ENCODE peak calls at places on chromosomes 4 and X, in five cellular contexts. V is lung, L is aorta, M is colonic mucosa, E is right cardiac atrium. J is an unnamed sample.
A peak's percentile ranks its signal among the peaks of the same experiment; 100 is the strongest.

GRCh38 chrX:136577562-136577961 is 45.5 kb downstream of the VGLL1 start:
- DNase-seq in V (peak; percentile 41), L (peak; percentile 58), M (peak; percentile 41), E (peak; percentile 82), J (peak; percentile 51)

GRCh38 chrX:8364369-8365141 is 100.1 kb upstream of the VCX3B start:
- DNase-seq in V (no peak), L (no peak), M (no peak), E (peak; percentile 50), J (no peak)

GRCh38 chrX:123357941-123358340 is 173.9 kb downstream of the GRIA3 start:
- DNase-seq in V (no peak), L (no peak), M (no peak), E (no peak), J (no peak)

GRCh38 chrX:67692246-67692645 is 148.4 kb downstream of the AR start:
- DNase-seq in V (no peak), L (no peak), M (no peak), E (no peak), J (no peak)

GRCh38 chrX:150506486-150506885 is 61.9 kb upstream of the MTM1 start:
- DNase-seq in V (no peak), L (no peak), M (no peak), E (no peak), J (no peak)

GRCh38 chr4:82519776-82520175 is 42.0 kb downstream of the TMEM150C start:
- DNase-seq in V (no peak), L (no peak), M (no peak), E (no peak), J (no peak)

GRCh38 chrX:16869393-16870094 is 618 bp downstream of the RBBP7 start:
- DNase-seq in V (no peak), L (peak; percentile 60), M (peak; percentile 23), E (no peak), J (no peak)

GRCh38 chr4:56261027-56261426 is 126.3 kb downstream of the AASDH start:
- DNase-seq in V (no peak), L (no peak), M (no peak), E (no peak), J (no peak)

GRCh38 chrX:45164995-45165394 is 35.7 kb downstream of the DIPK2B start:
- DNase-seq in V (no peak), L (no peak), M (no peak), E (no peak), J (no peak)

GRCh38 chr4:10104991-10105276 is 11.7 kb downstream of the WDR1 start:
- DNase-seq in V (no peak), L (no peak), M (no peak), E (no peak), J (no peak)
- H3K27ac ChIP-seq in V (peak overlapping the region; percentile 65), L (peak overlapping the region; percentile 69), M (peak overlapping the region; percentile 47), E (peak overlapping the region; percentile 39), J (peak overlapping the region; percentile 35)

GRCh38 chr4:166012129-166013078 is 139.4 kb downstream of the TLL1 start:
- DNase-seq in V (no peak), L (no peak), M (no peak), E (no peak), J (no peak)
- H3K27ac ChIP-seq in V (no peak overlapping the region), L (no peak overlapping the region), M (no peak overlapping the region), E (no peak overlapping the region), J (no peak overlapping the region)

GRCh38 chr4:186695392-186695791 is 28.3 kb downstream of the FAT1 start:
- DNase-seq in V (no peak), L (no peak), M (no peak), E (no peak), J (no peak)
- H3K27ac ChIP-seq in V (peak overlapping the region; percentile 80), L (no peak overlapping the region), M (no peak overlapping the region), E (peak overlapping the region; percentile 59), J (no peak overlapping the region)

GRCh38 chrX:12958461-12958860 is 16.4 kb upstream of the TMSB4X start:
- DNase-seq in V (no peak), L (no peak), M (no peak), E (no peak), J (no peak)

GRCh38 chrX:12958059-12958458 is 16.9 kb upstream of the TMSB4X start:
- DNase-seq in V (no peak), L (no peak), M (no peak), E (no peak), J (no peak)

GRCh38 chrX:12962041-12962504 is 12.8 kb upstream of the TMSB4X start:
- DNase-seq in V (no peak), L (no peak), M (no peak), E (no peak), J (no peak)

GRCh38 chrX:12965390-12965940 is 9.4 kb upstream of the TMSB4X start:
- DNase-seq in V (no peak), L (no peak), M (no peak), E (no peak), J (no peak)

DNA sequence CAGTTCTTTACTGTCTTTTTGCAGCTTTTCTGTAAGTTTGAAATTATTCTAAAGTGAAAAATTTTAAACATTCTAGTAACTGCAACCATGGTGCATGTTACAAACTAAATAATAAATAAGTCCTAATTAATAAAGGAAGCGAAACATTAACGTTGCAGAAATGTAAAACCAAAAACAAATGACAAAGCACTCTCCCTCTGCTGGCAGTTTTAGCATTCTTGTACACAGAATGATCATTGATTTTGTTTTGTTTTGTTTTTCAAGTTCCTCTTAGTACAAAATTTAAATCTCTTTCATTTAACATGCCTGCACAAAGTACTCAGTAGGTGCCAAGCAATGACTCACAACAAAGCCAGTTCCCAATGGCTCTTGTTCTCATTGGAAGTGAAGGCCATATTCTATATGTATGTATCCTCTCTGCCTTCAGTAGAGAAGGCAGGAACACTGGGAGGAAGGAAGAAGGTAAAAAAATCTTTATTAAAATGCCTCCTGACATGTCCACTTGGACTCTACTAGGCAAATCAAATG is 13.7 kb upstream of the TMSB4X start:
- DNase-seq in V (no peak), L (no peak), M (no peak), E (no peak), J (no peak)
- H3K27ac ChIP-seq in V (no peak overlapping the region), L (no peak overlapping the region), M (no peak overlapping the region), E (no peak overlapping the region), J (peak overlapping the region; percentile 30)

DNA sequence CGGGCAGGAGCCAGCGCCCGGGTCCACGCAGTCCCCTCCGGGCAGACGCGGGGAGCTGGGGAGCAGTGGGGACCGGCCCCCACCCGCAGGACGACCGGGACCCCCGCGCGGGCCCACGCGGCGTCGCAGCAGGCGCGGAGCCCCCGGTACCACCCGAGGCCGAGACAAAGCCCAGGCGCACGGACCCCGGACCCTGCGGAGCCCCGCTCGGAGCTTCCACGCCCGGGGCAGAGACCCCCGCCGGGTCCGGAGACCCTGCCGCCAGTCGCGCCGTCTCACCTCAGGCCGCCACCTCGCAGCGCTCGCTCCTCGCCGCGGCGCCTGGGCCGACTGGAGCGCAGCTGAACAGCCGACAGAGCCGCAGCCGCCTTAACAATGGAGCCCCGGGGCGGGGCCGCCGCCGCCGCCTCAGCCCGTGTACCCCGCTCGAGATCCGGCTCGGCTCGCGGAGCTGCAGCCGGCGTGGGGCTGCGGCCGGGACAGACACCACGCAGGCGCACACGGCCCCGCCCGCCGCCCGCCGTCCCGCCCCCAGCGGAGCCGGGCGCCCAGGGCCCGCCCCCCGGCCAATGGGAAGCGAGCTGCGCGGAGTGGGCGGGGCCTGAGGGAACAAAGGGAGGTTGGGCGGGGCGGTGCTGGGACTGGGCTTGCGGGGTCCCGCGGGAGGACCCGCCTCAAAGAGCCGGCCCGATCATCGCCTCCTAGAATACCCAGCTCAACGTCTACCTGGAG is at the start of gene AFAP1:
- DNase-seq in V (peak; percentile 78), L (peak; percentile 91), M (peak; percentile 90), E (peak; percentile 97), J (peak; percentile 93)
- H3K27ac ChIP-seq in V (peak within 1 kb of the TSS; percentile 72), L (no peak within 1 kb of the TSS), M (peak within 1 kb of the TSS; percentile 74), E (peak within 1 kb of the TSS; percentile 69), J (peak within 1 kb of the TSS; percentile 80)

GRCh38 chr4:152928286-152928685 is 7.8 kb upstream of the FHDC1 start:
- DNase-seq in V (no peak), L (no peak), M (no peak), E (no peak), J (no peak)
- H3K27ac ChIP-seq in V (no peak overlapping the region), L (no peak overlapping the region), M (no peak overlapping the region), E (no peak overlapping the region), J (no peak overlapping the region)

GRCh38 chrX:14873676-14874049 is 442 bp downstream of the MOSPD2 start:
- DNase-seq in V (no peak), L (no peak), M (no peak), E (no peak), J (no peak)
- H3K27ac ChIP-seq in V (peak overlapping the region; percentile 86), L (no peak overlapping the region), M (peak overlapping the region; percentile 50), E (peak overlapping the region; percentile 85), J (peak overlapping the region; percentile 83)

GRCh38 chrX:134801267-134801666 is 143.0 kb upstream of the PLAC1 start:
- DNase-seq in V (no peak), L (no peak), M (no peak), E (no peak), J (no peak)

GRCh38 chrX:134794692-134795091 is 136.4 kb upstream of the PLAC1 start:
- DNase-seq in V (no peak), L (no peak), M (no peak), E (no peak), J (no peak)

GRCh38 chrX:134798472-134798871 is 140.2 kb upstream of the PLAC1 start:
- DNase-seq in V (no peak), L (no peak), M (no peak), E (no peak), J (no peak)

GRCh38 chrX:134792077-134792476 is 133.8 kb upstream of the PLAC1 start:
- DNase-seq in V (no peak), L (no peak), M (no peak), E (no peak), J (no peak)

GRCh38 chrX:134797390-134797700 is 139.1 kb upstream of the PLAC1 start:
- DNase-seq in V (no peak), L (no peak), M (no peak), E (no peak), J (no peak)
- H3K27ac ChIP-seq in V (no peak overlapping the region), L (no peak overlapping the region), M (no peak overlapping the region), E (no peak overlapping the region), J (no peak overlapping the region)

GRCh38 chr4:86935833-86936721 is 1.3 kb downstream of the AFF1 start:
- DNase-seq in V (peak; percentile 71), L (peak; percentile 78), M (peak; percentile 91), E (peak; percentile 78), J (peak; percentile 75)
- H3K27ac ChIP-seq in V (peak overlapping the region; percentile 93), L (no peak overlapping the region), M (peak overlapping the region; percentile 99), E (peak overlapping the region; percentile 91), J (peak overlapping the region; percentile 98)

GRCh38 chr4:39062094-39062493 is at the start of gene KLHL5:
- DNase-seq in V (no peak), L (no peak), M (no peak), E (no peak), J (no peak)
- H3K27ac ChIP-seq in V (no peak within 1 kb of the TSS), L (no peak within 1 kb of the TSS), M (no peak within 1 kb of the TSS), E (no peak within 1 kb of the TSS), J (no peak within 1 kb of the TSS)

J was measured in Peyer's patch.